ENCODE peak calls at places on chromosomes 1 and 21, in four cellular contexts. S is HEK293T, I is GM12878, O is SK-N-SH. D is an unnamed sample.
A peak's percentile ranks its signal among the peaks of the same experiment; 100 is the strongest.

GRCh38 chr1:11184973-11185372 is 4.2 kb upstream of the ANGPTL7 start:
- DNase-seq in S (no peak), I (no peak), O (no peak), D (no peak)

GRCh38 chr1:43274125-43274803 is 4.5 kb downstream of the TMEM125 start:
- DNase-seq in I (no peak), O (no peak), S (no peak), D (no peak)

GRCh38 chr1:109255673-109256072 is 6.3 kb downstream of the CELSR2 start:
- DNase-seq in O (no peak), I (no peak), S (no peak), D (no peak)

GRCh38 chr1:231121533-231121932 is 40.3 kb upstream of the TRIM67 start:
- DNase-seq in O (no peak), S (no peak), I (no peak), D (no peak)

GRCh38 chr1:214449371-214449770 is 102.0 kb downstream of the PTPN14 start:
- DNase-seq in O (no peak), S (no peak), I (no peak), D (no peak)

GRCh38 chr1:90434460-90434859 is 282.6 kb downstream of the BARHL2 start:
- DNase-seq in I (no peak), S (peak; percentile 54), O (no peak), D (no peak)

GRCh38 chr1:72177711-72178110 is 104.6 kb downstream of the NEGR1 start:
- DNase-seq in S (no peak), O (no peak), I (no peak), D (no peak)

GRCh38 chr1:173204693-173205092 is 2.4 kb downstream of the TNFSF4 start:
- DNase-seq in I (no peak), O (no peak), S (no peak), D (no peak)

GRCh38 chr1:182143825-182144661 is 82.5 kb upstream of the ZNF648 start:
- DNase-seq in O (peak; percentile 29), I (no peak), S (no peak), D (no peak)

GRCh38 chr1:228358039-228358763 is 48.4 kb downstream of the TRIM11 start:
- DNase-seq in I (no peak), O (no peak), S (no peak), D (no peak)

GRCh38 chr1:46394108-46394871 is at the start of gene FAAH:
- DNase-seq in O (peak; percentile 92), S (no peak), I (no peak), D (peak; percentile 58)

GRCh38 chr1:10943991-10944730 is 68.3 kb upstream of the TARDBP start:
- DNase-seq in S (no peak), O (peak; percentile 74), I (no peak), D (peak; percentile 25)

GRCh38 chr21:46163375-46163774 is 8.0 kb upstream of the FTCD start:
- DNase-seq in I (no peak), S (no peak), O (no peak), D (no peak)

GRCh38 chr1:117087686-117088085 is 27.6 kb downstream of the TTF2 start:
- DNase-seq in I (no peak), O (no peak), S (no peak), D (no peak)

GRCh38 chr1:2091611-2092604 is 41.7 kb downstream of the PRKCZ start:
- DNase-seq in O (no peak), S (no peak), I (no peak), D (peak; percentile 18)
- TF ChIP-seq FOXM1 in O (no peak), S (no peak), I (no peak), D (no peak)

GRCh38 chr1:203861379-203862184 is at the start of gene SNRPE:
- DNase-seq in I (peak; percentile 92), S (peak; percentile 98), O (peak; percentile 90), D (peak; percentile 96)
- TF ChIP-seq FOXM1 in I (peak; percentile 59), S (no peak), O (no peak), D (no peak)

GRCh38 chr1:38781872-38782617 is 77.5 kb downstream of the RRAGC start:
- DNase-seq in S (no peak), O (no peak), I (no peak), D (no peak)

GRCh38 chr1:38785285-38786039 is 74.1 kb downstream of the RRAGC start:
- DNase-seq in I (no peak), S (no peak), O (no peak), D (no peak)

GRCh38 chr1:38784452-38785284 is 74.9 kb downstream of the RRAGC start:
- DNase-seq in O (no peak), I (no peak), S (no peak), D (no peak)

GRCh38 chr1:38786040-38786436 is 73.5 kb downstream of the RRAGC start:
- DNase-seq in O (no peak), I (no peak), S (no peak), D (no peak)

GRCh38 chr1:38783659-38784229 is 75.8 kb downstream of the RRAGC start:
- DNase-seq in O (peak; percentile 37), S (peak; percentile 45), I (no peak), D (peak; percentile 13)
- TF ChIP-seq FOXM1 in O (no peak), S (no peak), I (no peak), D (no peak)

GRCh38 chr1:62194651-62195282 is at the start of gene L1TD1:
- DNase-seq in O (peak; percentile 25), I (no peak), S (no peak), D (no peak)
- TF ChIP-seq FOXM1 in O (no peak), I (no peak), S (no peak), D (no peak)

GRCh38 chr1:193229136-193229535 is 42.7 kb upstream of the B3GALT2 start:
- DNase-seq in O (no peak), S (no peak), I (no peak), D (no peak)
- TF ChIP-seq FOXM1 in O (no peak), S (no peak), I (no peak), D (no peak)

DNA sequence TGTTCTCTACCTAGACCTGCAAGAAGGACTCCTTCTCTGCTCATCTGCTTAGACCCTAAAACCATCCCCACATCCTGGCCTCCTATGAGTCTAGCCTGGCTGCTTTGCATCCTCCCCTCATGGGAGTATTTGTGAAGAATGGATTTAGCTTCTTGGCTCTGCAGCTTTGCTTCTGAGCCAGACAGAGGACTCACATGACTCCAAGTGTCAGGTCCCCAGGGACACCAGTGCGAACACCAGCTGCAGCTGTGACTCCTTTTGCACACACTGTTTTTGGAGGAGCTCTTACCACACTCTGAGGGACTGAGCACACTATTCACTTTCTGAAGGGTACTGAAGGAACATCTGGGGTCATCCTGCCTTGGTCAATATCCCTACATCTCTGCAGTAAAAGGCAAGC is 131.8 kb upstream of the SGIP1 start:
- DNase-seq in I (peak; percentile 87), O (no peak), S (no peak), D (no peak)
- TF ChIP-seq FOXM1 in I (peak; percentile 67), O (no peak), S (no peak), D (no peak)

GRCh38 chr1:103120981-103121380 is 12.7 kb upstream of the COL11A1 start:
- DNase-seq in I (no peak), S (no peak), O (no peak), D (no peak)
- TF ChIP-seq FOXM1 in I (no peak), S (no peak), O (no peak), D (no peak)

GRCh38 chr1:237562247-237562823 is 328.4 kb downstream of the ZP4 start:
- DNase-seq in O (peak; percentile 39), I (peak; percentile 4), S (peak; percentile 58), D (peak; percentile 61)
- TF ChIP-seq FOXM1 in O (no peak), I (no peak), S (no peak), D (no peak)

GRCh38 chr1:229669333-229669732 is 43.3 kb downstream of the URB2 start:
- DNase-seq in I (no peak), O (no peak), S (peak; percentile 1), D (no peak)
- TF ChIP-seq FOXM1 in I (no peak), O (no peak), S (no peak), D (no peak)

GRCh38 chr1:234698624-234699023 is 88.6 kb upstream of the IRF2BP2 start:
- DNase-seq in I (no peak), O (no peak), S (no peak), D (no peak)
- TF ChIP-seq FOXM1 in I (no peak), O (no peak), S (no peak), D (no peak)